ENCODE peak calls at places on chromosomes 11 and 22, in nine cellular contexts. F is GM23338; T is CD4-positive, CD25-positive, alpha-beta regulatory T cell; L is T-helper 9 cell; X is activated naive CD4-positive, alpha-beta T cell; Q is stimulated activated CD4-positive, alpha-beta T cell treated with anti-CD3 and anti-CD28 coated beads, Interleukin-1b, Interleukin-23, amount 100 ng/mL, for 24 hours; G is EH; C is IMR-90; V is CD4-positive, alpha-beta T cell. P is an unnamed sample.
A peak's percentile ranks its signal among the peaks of the same experiment; 100 is the strongest.

GRCh38 chr11:112826788-112827187 is 134.4 kb upstream of the NCAM1 start:
- DNase-seq in F (no peak), T (no peak), L (no peak), X (no peak), Q (no peak), G (no peak), C (no peak), V (no peak), P (no peak)

GRCh38 chr22:42994917-42995562 is 19.9 kb downstream of the PACSIN2 start:
- DNase-seq in F (no peak), T (no peak), L (no peak), X (no peak), Q (no peak), G (peak; percentile 97), C (peak; percentile 94), V (no peak), P (no peak)

GRCh38 chr11:45761659-45762058 is 43.3 kb upstream of the SLC35C1 start:
- DNase-seq in F (no peak), T (no peak), L (no peak), X (no peak), Q (no peak), G (no peak), C (no peak), V (no peak), P (no peak)

GRCh38 chr11:60944504-60945294 is 7.3 kb downstream of the SLC15A3 start:
- DNase-seq in F (peak; percentile 48), T (no peak), L (no peak), X (no peak), Q (no peak), G (no peak), C (no peak), V (no peak), P (no peak)

GRCh38 chr11:117610045-117610444 is 187.0 kb downstream of the DSCAML1 start:
- DNase-seq in F (no peak), T (no peak), L (no peak), X (no peak), Q (peak; percentile 16), G (peak; percentile 28), C (peak; percentile 51), V (no peak), P (no peak)

GRCh38 chr11:80350541-80350940 is 909.7 kb upstream of the TENM4 start:
- DNase-seq in F (no peak), T (no peak), L (no peak), X (no peak), Q (no peak), G (no peak), C (no peak), V (no peak), P (no peak)

GRCh38 chr22:22810018-22810427 is 77.6 kb upstream of the IGLL5 start:
- DNase-seq in F (no peak), T (peak; percentile 66), L (peak; percentile 80), X (no peak), Q (peak; percentile 44), G (peak; percentile 27), C (peak; percentile 30), V (peak; percentile 79), P (no peak)

GRCh38 chr11:77779935-77780334 is 40.6 kb downstream of the RSF1 start:
- DNase-seq in F (peak; percentile 75), T (no peak), L (no peak), X (no peak), Q (no peak), G (peak; percentile 62), C (peak; percentile 54), V (no peak), P (no peak)

GRCh38 chr11:65503606-65503922 is 4.7 kb downstream of the MALAT1 start:
- DNase-seq in F (no peak), T (no peak), L (no peak), X (no peak), Q (no peak), G (peak; percentile 41), C (peak; percentile 33), V (no peak), P (no peak)

GRCh38 chr11:81005595-81005994 is 1564.8 kb upstream of the TENM4 start:
- DNase-seq in F (no peak), T (no peak), L (no peak), X (no peak), Q (no peak), G (no peak), C (peak; percentile 80), V (no peak), P (no peak)

GRCh38 chr11:61764606-61765260 is 12.3 kb downstream of the MYRF start:
- DNase-seq in F (peak; percentile 66), T (no peak), L (no peak), X (no peak), Q (no peak), G (no peak), C (no peak), V (no peak), P (no peak)

GRCh38 chr11:73810637-73811036 is 23.0 kb downstream of the MRPL48 start:
- DNase-seq in F (no peak), T (no peak), L (no peak), X (no peak), Q (no peak), G (peak; percentile 45), C (peak; percentile 58), V (no peak), P (no peak)

GRCh38 chr11:113179181-113179701 is 135.1 kb upstream of the TTC12 start:
- DNase-seq in F (no peak), T (no peak), L (no peak), X (no peak), Q (no peak), G (no peak), C (no peak), V (no peak), P (no peak)

GRCh38 chr22:22390989-22391388 is 117.6 kb downstream of the ZNF280B start:
- DNase-seq in F (no peak), T (no peak), L (no peak), X (no peak), Q (no peak), G (no peak), C (no peak), V (no peak), P (no peak)

GRCh38 chr11:90476442-90477007 is 253.7 kb upstream of the CHORDC1 start:
- DNase-seq in F (peak; percentile 67), T (no peak), L (no peak), X (no peak), Q (peak; percentile 0), G (no peak), C (peak; percentile 0), V (no peak), P (no peak)

GRCh38 chr11:121767433-121767832 is 314.7 kb upstream of the SORL1-AS1 start:
- DNase-seq in F (no peak), T (no peak), L (no peak), X (no peak), Q (no peak), G (no peak), C (peak; percentile 50), V (no peak), P (no peak)

GRCh38 chr11:8729837-8730696 is 47.5 kb downstream of the RPL27A start:
- DNase-seq in F (peak; percentile 31), T (no peak), L (no peak), X (no peak), Q (no peak), G (no peak), C (no peak), V (no peak), P (no peak)

GRCh38 chr22:20750461-20751184 is 23.3 kb upstream of the SERPIND1 start:
- DNase-seq in F (no peak), T (no peak), L (no peak), X (no peak), Q (peak; percentile 23), G (peak; percentile 88), C (peak; percentile 90), V (no peak), P (no peak)

GRCh38 chr11:20022363-20023081 is 137.8 kb downstream of the DBX1 start:
- DNase-seq in F (peak; percentile 91), T (no peak), L (no peak), X (no peak), Q (no peak), G (peak; percentile 49), C (peak; percentile 63), V (no peak), P (no peak)

GRCh38 chr11:47943721-47944554 is 36.4 kb upstream of the PTPRJ start:
- DNase-seq in F (peak; percentile 86), T (no peak), L (no peak), X (no peak), Q (no peak), G (no peak), C (no peak), V (no peak), P (no peak)

GRCh38 chr11:4514196-4514595 is 30.8 kb upstream of the OR52M1 start:
- DNase-seq in F (no peak), T (no peak), L (no peak), X (no peak), Q (no peak), G (no peak), C (no peak), V (no peak), P (no peak)

GRCh38 chr11:73173755-73174494 is 31.8 kb upstream of the FCHSD2 start:
- DNase-seq in F (no peak), T (no peak), L (no peak), X (no peak), Q (no peak), G (no peak), C (peak; percentile 25), V (no peak), P (no peak)

GRCh38 chr11:26227311-26227710 is 104.6 kb upstream of the ANO3 start:
- DNase-seq in F (peak; percentile 22), T (no peak), L (no peak), X (no peak), Q (no peak), G (peak; percentile 75), C (peak; percentile 94), V (no peak), P (no peak)

GRCh38 chr22:20989323-20990138 is 7.4 kb downstream of the LZTR1 start:
- DNase-seq in F (no peak), T (no peak), L (no peak), X (no peak), Q (no peak), G (peak; percentile 44), C (peak; percentile 33), V (no peak), P (no peak)

GRCh38 chr22:23036684-23037428 is 33.5 kb upstream of the GNAZ start:
- DNase-seq in F (no peak), T (no peak), L (no peak), X (no peak), Q (no peak), G (peak; percentile 79), C (peak; percentile 41), V (no peak), P (no peak)

GRCh38 chr11:110196241-110196754 is 100.1 kb downstream of the RDX start:
- DNase-seq in F (no peak), T (no peak), L (no peak), X (no peak), Q (no peak), G (peak; percentile 81), C (peak; percentile 87), V (no peak), P (no peak)

P was measured in T-cell.